ENCODE peak calls at places on chromosome X, in ten cellular contexts. Y is tibial artery, W is ureter, P is RKO, S is suprapubic skin, U is HT1080, C is NCI-H1105 treated with DMSO at 0.1 percent for 48 hours, Z is Karpas-422, Q is AG10803, T is hippocampal formation. O is an unnamed sample.

GRCh38 chrX:107542500-107542899 is 85.8 kb upstream of the PRPS1 start:
- DNase-seq in Y (no peak), W (no peak), P (peak), S (no peak), U (peak), C (peak), Z (peak), Q (peak), T (peak), O (no peak)

GRCh38 chrX:116198810-116199209 is 28.3 kb downstream of the AGTR2 start:
- DNase-seq in Y (no peak), W (no peak), P (peak), S (no peak), U (no peak), C (no peak), Z (peak), Q (no peak), T (no peak), O (no peak)

GRCh38 chrX:2888309-2888708 is 40.8 kb downstream of the ARSD start:
- DNase-seq in Y (no peak), W (no peak), P (no peak), S (no peak), U (no peak), C (no peak), Z (no peak), Q (no peak), T (no peak), O (no peak)

GRCh38 chrX:79721234-79721633 is 293.3 kb upstream of the TBX22 start:
- DNase-seq in Y (no peak), W (no peak), P (no peak), S (no peak), U (no peak), C (no peak), Z (no peak), Q (no peak), T (no peak), O (no peak)

GRCh38 chrX:30309139-30309571 is at the start of gene NR0B1:
- DNase-seq in Y (no peak), W (no peak), P (no peak), S (no peak), U (no peak), C (no peak), Z (no peak), Q (peak), T (no peak), O (no peak)

GRCh38 chrX:73849054-73849453 is 286.1 kb downstream of the CHIC1 start:
- DNase-seq in Y (no peak), W (no peak), P (no peak), S (no peak), U (no peak), C (no peak), Z (no peak), Q (no peak), T (no peak), O (no peak)

GRCh38 chrX:37787353-37787869 is 7.6 kb downstream of the CYBB start:
- DNase-seq in Y (no peak), W (no peak), P (no peak), S (no peak), U (no peak), C (no peak), Z (peak), Q (no peak), T (no peak), O (no peak)

GRCh38 chrX:153944140-153944799 is at the start of gene RENBP:
- DNase-seq in Y (peak), W (no peak), P (no peak), S (no peak), U (no peak), C (peak), Z (no peak), Q (no peak), T (no peak), O (peak)

GRCh38 chrX:37846141-37846540 is 1.2 kb downstream of the DYNLT3 start:
- DNase-seq in Y (no peak), W (no peak), P (no peak), S (no peak), U (no peak), C (no peak), Z (no peak), Q (no peak), T (no peak), O (no peak)

GRCh38 chrX:105567046-105567445 is 255.3 kb upstream of the NRK start:
- DNase-seq in Y (no peak), W (no peak), P (no peak), S (no peak), U (no peak), C (no peak), Z (no peak), Q (no peak), T (no peak), O (no peak)

GRCh38 chrX:108396986-108397385 is 41.2 kb downstream of the COL4A6 start:
- DNase-seq in Y (no peak), W (no peak), P (no peak), S (no peak), U (no peak), C (no peak), Z (no peak), Q (no peak), T (no peak), O (no peak)

GRCh38 chrX:40449396-40449795 is 131.4 kb upstream of the ATP6AP2 start:
- DNase-seq in Y (no peak), W (peak), P (no peak), S (no peak), U (no peak), C (peak), Z (no peak), Q (no peak), T (no peak), O (no peak)